ENCODE peak calls at places on chromosome 13, in seven cellular contexts. D, L, W, Q, M, X and A are unnamed samples.

GRCh38 chr13:101978546-101979315 is 423.1 kb downstream of the FGF14 start:
- DNase-seq in D (no peak), L (no peak), W (peak; percentile 48), Q (no peak), M (no peak), X (no peak), A (no peak)

GRCh38 chr13:27638521-27638920 is 16.8 kb downstream of the POLR1D start:
- DNase-seq in D (no peak), L (no peak), W (no peak), Q (peak; percentile 35), M (no peak), X (no peak), A (no peak)

GRCh38 chr13:113122571-113123225 is at the start of gene F10:
- DNase-seq in D (no peak), L (peak; percentile 54), W (peak; percentile 76), Q (no peak), M (no peak), X (no peak), A (peak; percentile 9)

GRCh38 chr13:91708558-91708957 is 310.1 kb downstream of the GPC5 start:
- DNase-seq in D (no peak), L (no peak), W (no peak), Q (no peak), M (no peak), X (no peak), A (no peak)

GRCh38 chr13:41835871-41836270 is 125.0 kb downstream of the VWA8 start:
- DNase-seq in D (no peak), L (no peak), W (no peak), Q (no peak), M (no peak), X (no peak), A (no peak)

GRCh38 chr13:101612736-101613135 is 160.3 kb downstream of the ITGBL1 start:
- DNase-seq in D (no peak), L (no peak), W (no peak), Q (no peak), M (no peak), X (no peak), A (no peak)

GRCh38 chr13:23723463-23723862 is 153.3 kb downstream of the TNFRSF19 start:
- DNase-seq in D (no peak), L (no peak), W (no peak), Q (no peak), M (no peak), X (no peak), A (no peak)

GRCh38 chr13:82344867-82345266 is 1537.4 kb downstream of the SLITRK1 start:
- DNase-seq in D (no peak), L (no peak), W (no peak), Q (no peak), M (no peak), X (no peak), A (no peak)

GRCh38 chr13:34611678-34612077 is 330.4 kb upstream of the NBEA start:
- DNase-seq in D (no peak), L (no peak), W (no peak), Q (no peak), M (no peak), X (no peak), A (no peak)

GRCh38 chr13:47556703-47557102 is 444.4 kb downstream of the SUCLA2 start:
- DNase-seq in D (no peak), L (no peak), W (no peak), Q (no peak), M (no peak), X (no peak), A (no peak)

GRCh38 chr13:47896546-47896945 is 104.5 kb downstream of the SUCLA2 start:
- DNase-seq in D (no peak), L (no peak), W (no peak), Q (no peak), M (no peak), X (no peak), A (no peak)

GRCh38 chr13:89432997-89433396 is 1761.8 kb downstream of the SLITRK5 start:
- DNase-seq in D (no peak), L (no peak), W (no peak), Q (no peak), M (no peak), X (no peak), A (no peak)

GRCh38 chr13:112583592-112584277 is 4.2 kb downstream of the TUBGCP3 start:
- DNase-seq in D (no peak), L (no peak), W (no peak), Q (no peak), M (no peak), X (no peak), A (no peak)

GRCh38 chr13:48644951-48645350 is 8.8 kb upstream of the CYSLTR2 start:
- DNase-seq in D (no peak), L (no peak), W (peak; percentile 87), Q (no peak), M (no peak), X (no peak), A (no peak)

GRCh38 chr13:49975826-49976225 is 21.0 kb upstream of the TRIM13 start:
- DNase-seq in D (no peak), L (no peak), W (no peak), Q (no peak), M (no peak), X (no peak), A (no peak)

GRCh38 chr13:41401371-41401770 is 56.0 kb upstream of the RGCC start:
- DNase-seq in D (no peak), L (no peak), W (peak; percentile 42), Q (no peak), M (no peak), X (no peak), A (no peak)

GRCh38 chr13:67281476-67281875 is 51.3 kb upstream of the PCDH9 start:
- DNase-seq in D (no peak), L (peak; percentile 3), W (no peak), Q (no peak), M (no peak), X (peak; percentile 28), A (no peak)

GRCh38 chr13:50125306-50125555 is 110.0 kb downstream of the KCNRG start:
- DNase-seq in D (no peak), L (no peak), W (no peak), Q (no peak), M (no peak), X (no peak), A (no peak)

GRCh38 chr13:80399340-80400163 is 58.6 kb upstream of the SPRY2 start:
- DNase-seq in D (no peak), L (no peak), W (no peak), Q (peak; percentile 93), M (no peak), X (no peak), A (peak; percentile 13)

DNA sequence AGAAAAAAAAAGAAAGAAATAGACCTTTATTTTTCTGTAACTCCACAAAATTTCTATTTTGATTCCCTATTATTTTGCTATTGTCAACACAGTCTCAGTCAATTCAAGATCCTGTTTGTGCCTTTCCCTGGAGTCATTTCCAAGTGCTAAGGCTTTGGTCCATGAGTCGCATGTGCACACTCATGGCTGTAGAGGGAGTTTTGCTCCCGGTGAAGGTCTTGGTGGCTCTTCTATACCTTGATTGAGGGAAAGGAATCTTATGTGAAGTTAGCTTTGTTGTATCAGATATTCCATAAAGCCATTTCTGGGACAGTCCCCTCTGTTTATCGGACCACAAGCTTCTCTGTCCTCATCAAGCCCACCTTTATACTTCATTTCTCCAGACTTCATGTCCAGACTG is 58.7 kb upstream of the ALOX5AP start:
- DNase-seq in D (no peak), L (no peak), W (no peak), Q (peak; percentile 66), M (no peak), X (no peak), A (no peak)
- TF ChIP-seq CTCF in D (no peak), L (peak; percentile 33), W (peak; percentile 42), Q (peak; percentile 56), M (no peak), X (no peak), A (no peak)

DNA sequence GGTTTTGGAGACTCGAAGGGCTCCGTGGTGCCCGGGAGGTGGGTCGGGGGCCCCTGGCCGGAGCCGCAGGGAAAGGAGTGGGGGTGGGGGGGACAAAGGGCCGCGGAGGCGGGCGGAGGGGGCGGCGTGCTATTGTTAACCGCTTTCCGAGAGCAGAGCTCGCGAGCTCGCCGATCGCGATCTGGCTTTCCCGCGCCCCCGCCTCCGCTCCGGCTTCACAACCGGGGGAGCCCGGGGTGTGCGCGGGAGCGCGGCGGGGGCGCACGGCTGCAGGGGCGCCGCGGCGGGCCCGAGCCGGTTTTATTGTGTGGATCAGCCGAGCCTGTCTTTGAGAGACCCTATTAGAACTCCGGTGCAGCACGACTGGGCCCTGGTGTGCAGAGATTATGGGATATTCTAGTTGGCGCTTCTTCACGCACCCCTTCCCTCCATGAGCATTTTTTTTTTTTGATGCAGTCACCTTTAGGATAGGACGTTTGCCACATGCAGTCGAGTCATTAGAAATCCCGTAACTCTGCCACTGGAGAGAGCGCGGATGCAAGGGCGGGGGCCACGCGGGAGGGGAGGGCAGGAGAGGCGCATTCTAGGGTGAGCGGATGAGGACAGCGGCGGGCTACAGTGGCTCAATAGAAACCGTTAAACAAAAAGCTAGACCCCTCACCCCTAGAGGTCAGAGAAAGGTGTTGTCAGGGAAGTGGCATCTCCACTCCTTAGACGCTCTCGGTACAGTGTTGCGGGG is 3.6 kb downstream of the FGF9 start:
- DNase-seq in D (peak; percentile 73), L (peak; percentile 69), W (no peak), Q (no peak), M (peak; percentile 41), X (peak; percentile 54), A (no peak)
- TF ChIP-seq CTCF in D (no peak), L (no peak), W (no peak), Q (no peak), M (no peak), X (no peak), A (no peak)

DNA sequence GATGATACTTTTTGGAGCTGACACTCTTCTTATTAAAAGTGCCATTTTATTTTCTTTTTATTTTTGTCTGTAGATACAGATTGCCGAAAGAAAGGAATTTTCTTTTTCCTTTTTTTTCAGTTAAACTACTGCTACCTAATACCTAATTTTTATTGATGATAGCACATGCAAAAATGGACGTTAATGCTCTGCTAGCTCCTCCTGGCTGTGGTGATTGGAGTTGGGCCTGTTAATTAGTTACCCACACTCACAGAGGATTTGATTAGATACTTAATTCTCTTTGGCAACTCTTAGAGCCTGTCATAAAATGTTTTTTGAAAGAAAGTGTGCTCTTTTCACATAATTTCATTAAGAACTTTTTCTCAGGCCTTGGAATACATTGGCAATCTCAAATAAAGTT is 366.8 kb downstream of the DCT start:
- DNase-seq in D (no peak), L (no peak), W (no peak), Q (no peak), M (no peak), X (no peak), A (no peak)
- TF ChIP-seq CTCF in D (no peak), L (no peak), W (peak; percentile 15), Q (no peak), M (no peak), X (no peak), A (no peak)

GRCh38 chr13:37769078-37769477 is 100.5 kb downstream of the TRPC4 start:
- DNase-seq in D (no peak), L (no peak), W (no peak), Q (peak; percentile 17), M (no peak), X (no peak), A (no peak)
- TF ChIP-seq CTCF in D (no peak), L (no peak), W (no peak), Q (peak; percentile 35), M (no peak), X (no peak), A (no peak)